ENCODE peak calls at places on chromosomes 3 and 15, in ten cellular contexts. L, Y, M, U, I, B, A, F, P and K are unnamed samples.

GRCh38 chr3:21310891-21311290 is 440.1 kb downstream of the ZNF385D start:
- DNase-seq in L (peak; percentile 3), Y (no peak), M (no peak), U (no peak), I (no peak), B (no peak), A (no peak), F (no peak), P (no peak), K (no peak)

GRCh38 chr3:134437211-134437752 is 48.5 kb downstream of the ANAPC13 start:
- DNase-seq in L (no peak), Y (no peak), M (no peak), U (no peak), I (no peak), B (no peak), A (no peak), F (no peak), P (no peak), K (no peak)

GRCh38 chr15:70752142-70752754 is 11.1 kb downstream of the UACA start:
- DNase-seq in L (no peak), Y (no peak), M (no peak), U (no peak), I (peak; percentile 41), B (no peak), A (no peak), F (no peak), P (no peak), K (no peak)

GRCh38 chr3:187066228-187066995 is 72.9 kb downstream of the RPL39L start:
- DNase-seq in L (peak; percentile 59), Y (peak; percentile 17), M (peak; percentile 29), U (peak; percentile 55), I (peak; percentile 40), B (no peak), A (peak; percentile 55), F (peak; percentile 64), P (peak; percentile 92), K (peak; percentile 58)

GRCh38 chr3:52533623-52534280 is at the start of gene NT5DC2:
- DNase-seq in L (peak; percentile 78), Y (peak; percentile 74), M (peak; percentile 60), U (peak; percentile 41), I (peak; percentile 44), B (peak; percentile 64), A (peak; percentile 97), F (peak; percentile 92), P (peak; percentile 84), K (peak; percentile 57)

GRCh38 chr3:23820888-23821287 is 15.1 kb downstream of the UBE2E1 start:
- DNase-seq in L (no peak), Y (no peak), M (no peak), U (no peak), I (no peak), B (no peak), A (no peak), F (no peak), P (no peak), K (no peak)

GRCh38 chr3:40645883-40646282 is 121.1 kb downstream of the ZNF621 start:
- DNase-seq in L (no peak), Y (no peak), M (no peak), U (peak; percentile 15), I (no peak), B (no peak), A (no peak), F (no peak), P (no peak), K (no peak)

GRCh38 chr15:31510003-31510402 is 183.4 kb downstream of the KLF13 start:
- DNase-seq in L (no peak), Y (no peak), M (no peak), U (no peak), I (no peak), B (no peak), A (no peak), F (no peak), P (no peak), K (no peak)

GRCh38 chr3:64627471-64628321 is 60.1 kb downstream of the ADAMTS9 start:
- DNase-seq in L (no peak), Y (no peak), M (no peak), U (no peak), I (no peak), B (no peak), A (no peak), F (no peak), P (no peak), K (no peak)

GRCh38 chr3:151403246-151403645 is 18.7 kb upstream of the P2RY12 start:
- DNase-seq in L (no peak), Y (no peak), M (no peak), U (peak; percentile 76), I (peak; percentile 84), B (no peak), A (no peak), F (no peak), P (no peak), K (no peak)

GRCh38 chr3:713225-713624 is 379.6 kb upstream of the CNTN6 start:
- DNase-seq in L (peak; percentile 13), Y (no peak), M (no peak), U (peak; percentile 18), I (no peak), B (no peak), A (no peak), F (no peak), P (no peak), K (no peak)

GRCh38 chr15:91548588-91548987 is 304.9 kb upstream of the SLCO3A1 start:
- DNase-seq in L (no peak), Y (no peak), M (no peak), U (no peak), I (no peak), B (no peak), A (no peak), F (no peak), P (no peak), K (no peak)

GRCh38 chr3:8324727-8325126 is 176.9 kb upstream of the LMCD1 start:
- DNase-seq in L (no peak), Y (peak; percentile 10), M (peak; percentile 47), U (peak; percentile 43), I (peak; percentile 50), B (peak; percentile 30), A (peak; percentile 47), F (no peak), P (peak; percentile 80), K (no peak)

GRCh38 chr3:59046839-59047238 is 3.0 kb downstream of the CFAP20DC start:
- DNase-seq in L (peak; percentile 9), Y (no peak), M (no peak), U (no peak), I (no peak), B (no peak), A (no peak), F (no peak), P (no peak), K (no peak)

GRCh38 chr15:64865998-64866520 is 24.3 kb downstream of the PLEKHO2 start:
- DNase-seq in L (no peak), Y (no peak), M (no peak), U (peak; percentile 54), I (peak; percentile 63), B (no peak), A (no peak), F (no peak), P (peak; percentile 83), K (no peak)

GRCh38 chr3:69406156-69406555 is 20.3 kb upstream of the FRMD4B start:
- DNase-seq in L (no peak), Y (no peak), M (no peak), U (no peak), I (peak; percentile 73), B (no peak), A (no peak), F (no peak), P (no peak), K (no peak)

GRCh38 chr3:52527732-52528595 is 5.7 kb downstream of the NT5DC2 start:
- DNase-seq in L (no peak), Y (no peak), M (no peak), U (no peak), I (no peak), B (no peak), A (no peak), F (no peak), P (peak; percentile 31), K (no peak)

GRCh38 chr3:134092231-134092701 is 62.5 kb upstream of the SLCO2A1 start:
- DNase-seq in L (no peak), Y (no peak), M (no peak), U (no peak), I (no peak), B (no peak), A (no peak), F (no peak), P (no peak), K (no peak)

GRCh38 chr15:70259640-70260066 is 161.9 kb upstream of the TLE3 start:
- DNase-seq in L (no peak), Y (no peak), M (no peak), U (peak; percentile 32), I (no peak), B (no peak), A (no peak), F (peak; percentile 44), P (peak; percentile 80), K (no peak)

GRCh38 chr15:60326824-60327654 is 70.7 kb downstream of the ANXA2 start:
- DNase-seq in L (peak; percentile 94), Y (no peak), M (peak; percentile 91), U (peak; percentile 65), I (peak; percentile 76), B (peak; percentile 53), A (peak; percentile 38), F (peak; percentile 65), P (peak; percentile 59), K (no peak)

GRCh38 chr3:136277115-136277514 is 27.0 kb downstream of the PCCB start:
- DNase-seq in L (peak; percentile 70), Y (no peak), M (no peak), U (no peak), I (no peak), B (no peak), A (no peak), F (peak; percentile 80), P (no peak), K (no peak)

GRCh38 chr15:73986055-73986775 is 5.9 kb downstream of the STOML1 start:
- DNase-seq in L (no peak), Y (no peak), M (no peak), U (no peak), I (no peak), B (no peak), A (no peak), F (no peak), P (no peak), K (no peak)

GRCh38 chr3:88957751-88958452 is 149.5 kb upstream of the EPHA3 start:
- DNase-seq in L (no peak), Y (no peak), M (no peak), U (peak; percentile 77), I (peak; percentile 86), B (no peak), A (no peak), F (no peak), P (no peak), K (no peak)

GRCh38 chr3:16053794-16054193 is 120.7 kb upstream of the GALNT15 start:
- DNase-seq in L (no peak), Y (no peak), M (no peak), U (no peak), I (peak; percentile 16), B (no peak), A (no peak), F (no peak), P (no peak), K (no peak)

GRCh38 chr3:134325106-134325705 is 49.0 kb downstream of the AMOTL2 start:
- DNase-seq in L (no peak), Y (no peak), M (no peak), U (peak; percentile 35), I (no peak), B (no peak), A (no peak), F (no peak), P (peak; percentile 52), K (no peak)